ENCODE peak calls at places on chromosomes 12 and 14, in eight cellular contexts. A is cardiac muscle cell; C is PC-9; P is uterus; S is fibroblast of pulmonary artery; O is CD4-positive, alpha-beta T cell; M is bronchial epithelial cell; V is tibial artery. R is an unnamed sample.

GRCh38 chr14:76908834-76909233 is 82.6 kb downstream of the LRRC74A start:
- DNase-seq in C (no peak), V (no peak), P (no peak), S (no peak), O (no peak), A (no peak), M (no peak), R (no peak)

GRCh38 chr14:63852817-63853730 is at the start of gene SYNE2:
- DNase-seq in M (peak; percentile 55), S (peak; percentile 77), O (peak; percentile 78), A (peak; percentile 86), P (peak; percentile 67), C (peak; percentile 52), V (peak; percentile 88), R (peak; percentile 88)

GRCh38 chr12:95218164-95218851 is 701 bp downstream of the VEZT start:
- DNase-seq in O (peak; percentile 3), A (peak; percentile 56), P (peak; percentile 87), V (no peak), S (peak; percentile 62), C (peak; percentile 63), M (peak; percentile 73), R (no peak)

GRCh38 chr14:99231850-99232401 is 40.1 kb downstream of the BCL11B start:
- DNase-seq in O (no peak), A (no peak), V (no peak), C (no peak), S (no peak), P (no peak), M (no peak), R (peak; percentile 56)

GRCh38 chr14:94682736-94683135 is 70.5 kb downstream of the SERPINA3 start:
- DNase-seq in O (no peak), A (no peak), S (no peak), V (peak; percentile 5), P (no peak), C (no peak), M (peak; percentile 44), R (no peak)

GRCh38 chr12:132247718-132248438 is 81.5 kb downstream of the GALNT9 start:
- DNase-seq in A (no peak), C (no peak), P (no peak), S (no peak), O (no peak), V (no peak), M (no peak), R (peak; percentile 90)

GRCh38 chr12:76220980-76221379 is 127.2 kb downstream of the BBS10 start:
- DNase-seq in C (no peak), V (no peak), P (no peak), S (peak; percentile 39), A (no peak), O (no peak), M (no peak), R (no peak)

GRCh38 chr12:47811070-47811391 is 8.7 kb downstream of the HDAC7 start:
- DNase-seq in M (no peak), C (no peak), S (no peak), A (no peak), P (no peak), O (no peak), V (no peak), R (no peak)

GRCh38 chr14:85531594-85532391 is 1.8 kb downstream of the FLRT2 start:
- DNase-seq in O (no peak), V (peak; percentile 85), M (peak; percentile 74), C (no peak), A (peak; percentile 90), P (peak; percentile 43), S (peak; percentile 88), R (no peak)

GRCh38 chr12:7439579-7440505 is 4.1 kb downstream of the CD163L1 start:
- DNase-seq in O (no peak), V (no peak), S (peak; percentile 60), P (no peak), M (peak; percentile 36), C (peak; percentile 65), A (peak; percentile 76), R (no peak)

GRCh38 chr12:17304503-17305347 is 698.8 kb upstream of the LMO3 start:
- DNase-seq in P (no peak), C (no peak), V (no peak), A (no peak), O (no peak), M (peak; percentile 84), S (no peak), R (no peak)

GRCh38 chr14:53542692-53543091 is 389.6 kb upstream of the DDHD1 start:
- DNase-seq in P (peak; percentile 25), M (peak; percentile 31), V (no peak), S (peak; percentile 66), C (no peak), O (no peak), A (peak; percentile 74), R (no peak)

GRCh38 chr12:51217133-51217967 is 512 bp downstream of the POU6F1 start:
- DNase-seq in A (peak; percentile 17), O (peak; percentile 45), M (no peak), V (peak; percentile 79), P (peak; percentile 60), C (no peak), S (peak; percentile 15), R (no peak)

GRCh38 chr12:93085383-93086287 is 156.5 kb upstream of the EEA1 start:
- DNase-seq in S (no peak), C (no peak), M (no peak), P (no peak), O (no peak), A (no peak), V (no peak), R (no peak)

GRCh38 chr12:1915082-1915968 is 3.1 kb downstream of the CACNA2D4 start:
- DNase-seq in S (no peak), A (no peak), P (no peak), C (no peak), V (peak; percentile 54), O (no peak), M (no peak), R (no peak)

GRCh38 chr14:58864751-58865519 is 227.2 kb downstream of the DACT1 start:
- DNase-seq in P (no peak), C (no peak), S (peak; percentile 95), V (no peak), M (no peak), O (no peak), A (peak; percentile 96), R (no peak)

GRCh38 chr14:99389171-99389826 is 91.4 kb downstream of the SETD3 start:
- DNase-seq in C (no peak), S (peak; percentile 35), M (peak; percentile 6), A (peak; percentile 46), P (no peak), O (peak; percentile 6), V (no peak), R (no peak)

GRCh38 chr12:43332977-43333649 is 218.9 kb downstream of the ADAMTS20 start:
- DNase-seq in M (peak; percentile 39), P (no peak), V (no peak), S (peak; percentile 76), O (no peak), A (peak; percentile 82), C (no peak), R (no peak)

GRCh38 chr12:106288510-106289195 is 13.9 kb upstream of the TCP11L2 start:
- DNase-seq in P (no peak), S (peak; percentile 95), O (no peak), V (no peak), A (peak; percentile 94), M (peak; percentile 98), C (peak; percentile 91), R (no peak)

GRCh38 chr14:51129130-51129529 is 34.2 kb upstream of the TRIM9 start:
- DNase-seq in V (no peak), O (no peak), C (no peak), M (no peak), S (no peak), P (no peak), A (no peak), R (no peak)

DNA sequence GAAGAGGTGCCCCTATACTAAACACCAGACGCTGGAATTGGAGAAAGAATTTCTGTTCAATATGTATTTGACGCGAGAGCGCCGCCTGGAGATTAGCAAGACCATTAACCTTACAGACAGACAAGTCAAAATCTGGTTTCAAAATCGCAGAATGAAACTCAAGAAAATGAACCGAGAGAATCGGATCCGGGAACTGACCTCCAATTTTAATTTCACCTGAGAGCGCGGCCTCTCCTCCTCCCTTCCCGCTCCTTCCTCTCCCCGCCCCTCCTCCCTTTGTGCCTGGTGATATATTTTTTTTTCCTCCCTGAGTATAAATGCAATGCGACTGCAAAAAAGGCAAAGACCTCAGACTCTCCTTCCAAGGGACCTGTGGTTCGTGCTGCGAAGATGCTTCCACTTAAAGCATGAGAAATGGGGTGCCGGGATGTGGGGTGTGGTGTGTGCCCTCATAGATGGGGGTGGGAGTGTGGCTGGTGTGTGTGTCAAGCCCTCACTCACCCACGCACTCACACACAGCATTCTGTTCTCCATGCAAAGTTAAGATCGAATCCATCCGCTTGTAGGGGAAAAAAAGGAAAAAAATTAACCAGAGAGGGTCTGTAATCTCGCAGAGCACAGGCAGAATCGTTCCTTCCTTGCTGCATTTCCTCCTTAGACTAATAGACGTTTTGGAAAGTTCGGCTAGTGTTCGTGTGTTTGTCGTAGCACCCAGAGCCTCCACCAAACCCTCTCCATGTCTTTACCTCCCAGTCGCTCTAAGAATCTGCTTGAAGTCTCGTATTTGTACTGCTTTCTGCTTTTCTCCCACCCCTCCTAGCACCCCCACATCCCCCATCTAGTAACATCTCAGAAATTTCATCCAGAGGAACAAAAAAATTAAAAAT is 4.5 kb downstream of the HOXC10 start:
- DNase-seq in S (peak; percentile 40), O (no peak), M (peak; percentile 12), A (peak; percentile 66), P (no peak), C (peak; percentile 52), V (no peak), R (no peak)
- TF ChIP-seq CTCF in S (peak; percentile 55), O (no peak), M (peak; percentile 50), A (peak; percentile 59), P (no peak), C (peak; percentile 76), V (peak; percentile 30), R (peak; percentile 71)

DNA sequence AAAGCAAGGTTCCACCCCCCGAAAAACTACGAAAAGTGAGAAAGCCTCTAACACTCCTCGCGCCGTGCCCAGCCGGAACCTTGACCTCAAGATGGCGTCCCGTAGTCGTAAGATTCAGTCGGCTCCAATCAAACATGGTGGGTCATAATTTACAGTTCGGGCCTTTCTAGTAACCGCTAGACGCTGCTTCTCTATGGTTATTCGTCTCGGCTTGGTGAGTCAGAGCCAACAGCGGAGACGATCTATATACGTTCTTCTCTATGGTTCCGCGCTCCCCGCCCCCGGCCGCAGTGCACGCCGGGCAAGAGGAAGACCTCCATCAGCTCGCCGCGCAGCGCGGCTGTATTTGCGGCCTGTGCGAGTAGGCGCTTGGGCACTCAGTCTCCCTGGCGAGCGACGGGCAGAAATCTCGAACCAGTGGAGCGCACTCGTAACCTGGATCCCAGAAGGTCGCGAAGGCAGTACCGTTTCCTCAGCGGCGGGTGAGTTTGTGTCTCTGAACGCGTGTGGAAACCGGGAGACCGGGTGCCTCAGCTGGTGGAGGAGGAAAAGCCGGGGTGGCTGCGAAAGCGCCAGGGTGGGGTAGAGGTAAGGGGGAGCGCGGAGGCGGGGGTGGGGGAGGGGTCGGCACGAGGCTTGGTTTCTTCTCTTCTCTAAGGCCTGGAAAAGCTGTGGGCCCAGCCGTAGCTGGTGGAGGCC is at the start of gene RBM25:
- DNase-seq in C (peak; percentile 96), M (peak; percentile 97), S (peak; percentile 100), A (peak; percentile 99), V (peak; percentile 97), P (peak; percentile 97), O (peak; percentile 89), R (peak; percentile 97)
- TF ChIP-seq CTCF in C (no peak), M (peak; percentile 1), S (no peak), A (no peak), V (no peak), P (no peak), O (no peak), R (no peak)

GRCh38 chr14:21093769-21094681 is 4.4 kb downstream of the ZNF219 start:
- DNase-seq in P (peak; percentile 18), S (no peak), V (no peak), A (peak; percentile 16), O (no peak), M (no peak), C (no peak), R (no peak)
- TF ChIP-seq CTCF in P (no peak), S (peak; percentile 44), V (no peak), A (peak; percentile 43), O (no peak), M (peak; percentile 26), C (no peak), R (peak; percentile 69)

GRCh38 chr12:10501031-10501430 is 4.7 kb upstream of the EIF2S3B start:
- DNase-seq in A (peak; percentile 38), O (no peak), V (no peak), C (no peak), M (peak; percentile 43), S (peak; percentile 30), P (no peak), R (no peak)
- TF ChIP-seq CTCF in A (peak; percentile 29), O (no peak), V (no peak), C (peak; percentile 34), M (peak; percentile 38), S (peak; percentile 33), P (no peak), R (peak; percentile 84)